ENCODE peak calls at places on chromosome 1, in five cellular contexts. H is HFF-Myc, V is AG10803, S is GM12864, A is psoas muscle. P is an unnamed sample.

GRCh38 chr1:201461193-201461657 is 7.8 kb downstream of the PHLDA3 start:
- DNase-seq in H (peak), V (peak), S (no peak), A (peak), P (no peak)

GRCh38 chr1:116586741-116587143 is 15.9 kb upstream of the CD58 start:
- DNase-seq in H (peak), V (no peak), S (no peak), A (no peak), P (no peak)

GRCh38 chr1:9494936-9495758 is 44.1 kb upstream of the SLC25A33 start:
- DNase-seq in H (no peak), V (peak), S (peak), A (peak), P (peak)

GRCh38 chr1:90402893-90403849 is 313.9 kb downstream of the BARHL2 start:
- DNase-seq in H (peak), V (peak), S (no peak), A (no peak), P (no peak)

GRCh38 chr1:111585461-111586100 is 34.0 kb upstream of the RAP1A start:
- DNase-seq in H (no peak), V (no peak), S (no peak), A (no peak), P (no peak)

GRCh38 chr1:15455522-15455921 is 1.0 kb upstream of the CELA2A start:
- DNase-seq in H (no peak), V (peak), S (peak), A (no peak), P (no peak)

GRCh38 chr1:159827102-159827490 is 423 bp downstream of the SLAMF8 start:
- DNase-seq in H (no peak), V (no peak), S (no peak), A (no peak), P (no peak)

GRCh38 chr1:41328011-41328615 is 33.1 kb upstream of the FOXO6 start:
- DNase-seq in H (no peak), V (no peak), S (no peak), A (no peak), P (no peak)

GRCh38 chr1:72649211-72649888 is 367.0 kb upstream of the NEGR1 start:
- DNase-seq in H (no peak), V (no peak), S (no peak), A (peak), P (no peak)

GRCh38 chr1:14441302-14441741 is 157.2 kb upstream of the KAZN start:
- DNase-seq in H (peak), V (peak), S (no peak), A (no peak), P (no peak)

GRCh38 chr1:240608707-240609106 is 3.2 kb downstream of the GREM2 start:
- DNase-seq in H (no peak), V (no peak), S (no peak), A (no peak), P (no peak)

GRCh38 chr1:115067460-115067859 is 21.8 kb downstream of the TSPAN2 start:
- DNase-seq in H (no peak), V (peak), S (no peak), A (no peak), P (no peak)

GRCh38 chr1:201385299-201385891 is 7.9 kb upstream of the TNNT2 start:
- DNase-seq in H (no peak), V (peak), S (no peak), A (peak), P (peak)

GRCh38 chr1:117537291-117537920 is 68.4 kb upstream of the TENT5C start:
- DNase-seq in H (no peak), V (no peak), S (no peak), A (no peak), P (no peak)

GRCh38 chr1:227174136-227174535 is 144.2 kb downstream of the CDC42BPA start:
- DNase-seq in H (no peak), V (peak), S (no peak), A (no peak), P (no peak)

GRCh38 chr1:24418898-24419628 is 3.5 kb downstream of the NIPAL3 start:
- DNase-seq in H (no peak), V (peak), S (no peak), A (no peak), P (no peak)

GRCh38 chr1:233240839-233241682 is 54.5 kb downstream of the PCNX2 start:
- DNase-seq in H (no peak), V (peak), S (no peak), A (peak), P (peak)

GRCh38 chr1:4150262-4150661 is 250.2 kb upstream of the C1orf174 start:
- DNase-seq in H (no peak), V (no peak), S (no peak), A (no peak), P (no peak)

GRCh38 chr1:3803905-3804626 is 7.8 kb upstream of the LRRC47 start:
- DNase-seq in H (no peak), V (no peak), S (no peak), A (no peak), P (no peak)

GRCh38 chr1:7899741-7900140 is 40.9 kb downstream of the TNFRSF9 start:
- DNase-seq in H (no peak), V (peak), S (no peak), A (no peak), P (no peak)

GRCh38 chr1:16248603-16249534 is 11.9 kb upstream of the CPLANE2 start:
- DNase-seq in H (peak), V (peak), S (no peak), A (peak), P (peak)

GRCh38 chr1:57485643-57486042 is 61.8 kb upstream of the DAB1 start:
- DNase-seq in H (no peak), V (peak), S (no peak), A (no peak), P (no peak)

GRCh38 chr1:57489342-57490036 is 65.6 kb upstream of the DAB1 start:
- DNase-seq in H (peak), V (peak), S (no peak), A (no peak), P (no peak)

GRCh38 chr1:57483954-57484353 is 60.1 kb upstream of the DAB1 start:
- DNase-seq in H (no peak), V (no peak), S (no peak), A (no peak), P (no peak)
- TF ChIP-seq CTCF in H (no peak), V (no peak), S (no peak), A (no peak), P (no peak)

GRCh38 chr1:247287460-247287859 is 31.6 kb downstream of the VN1R5 start:
- DNase-seq in H (no peak), V (no peak), S (no peak), A (no peak), P (no peak)
- TF ChIP-seq CTCF in H (no peak), V (no peak), S (no peak), A (no peak), P (no peak)

GRCh38 chr1:224434447-224435317 is at the start of gene WDR26:
- DNase-seq in H (no peak), V (peak), S (peak), A (peak), P (peak)
- TF ChIP-seq CTCF in H (no peak), V (peak), S (peak), A (no peak), P (no peak)

DNA sequence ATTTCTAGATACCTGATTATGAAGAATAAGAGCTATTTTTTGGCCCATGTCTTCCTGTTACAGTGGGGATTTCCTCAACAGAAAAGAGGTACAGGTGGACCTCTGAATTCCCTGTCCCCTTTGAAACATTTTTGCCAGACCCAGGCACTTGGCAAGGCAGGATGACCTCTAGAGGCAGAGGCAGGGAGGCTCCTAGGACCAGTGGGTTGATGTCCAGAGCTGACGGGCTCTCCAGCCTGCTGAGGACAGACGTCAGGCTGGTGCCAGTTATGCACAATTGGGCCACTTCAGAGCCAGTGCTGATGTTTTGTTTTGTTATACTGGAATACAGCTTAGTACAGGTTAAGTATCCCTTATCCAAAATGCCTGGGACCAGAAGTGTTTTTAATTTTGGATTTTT is 18.5 kb upstream of the A3GALT2 start:
- DNase-seq in H (no peak), V (no peak), S (no peak), A (peak), P (no peak)
- TF ChIP-seq CTCF in H (peak), V (peak), S (no peak), A (peak), P (no peak)

GRCh38 chr1:204828352-204828850 is 42.3 kb upstream of the NFASC start:
- DNase-seq in H (no peak), V (peak), S (no peak), A (peak), P (no peak)

GRCh38 chr1:204829133-204829532 is 41.5 kb upstream of the NFASC start:
- DNase-seq in H (no peak), V (no peak), S (no peak), A (no peak), P (no peak)

GRCh38 chr1:204830671-204831585 is 39.7 kb upstream of the NFASC start:
- DNase-seq in H (no peak), V (no peak), S (no peak), A (no peak), P (no peak)

GRCh38 chr1:204821924-204822323 is 48.7 kb upstream of the NFASC start:
- DNase-seq in H (no peak), V (no peak), S (no peak), A (no peak), P (no peak)

GRCh38 chr1:204826970-204827369 is 43.7 kb upstream of the NFASC start:
- DNase-seq in H (no peak), V (peak), S (no peak), A (no peak), P (peak)
- TF ChIP-seq CTCF in H (peak), V (peak), S (peak), A (no peak), P (no peak)

DNA sequence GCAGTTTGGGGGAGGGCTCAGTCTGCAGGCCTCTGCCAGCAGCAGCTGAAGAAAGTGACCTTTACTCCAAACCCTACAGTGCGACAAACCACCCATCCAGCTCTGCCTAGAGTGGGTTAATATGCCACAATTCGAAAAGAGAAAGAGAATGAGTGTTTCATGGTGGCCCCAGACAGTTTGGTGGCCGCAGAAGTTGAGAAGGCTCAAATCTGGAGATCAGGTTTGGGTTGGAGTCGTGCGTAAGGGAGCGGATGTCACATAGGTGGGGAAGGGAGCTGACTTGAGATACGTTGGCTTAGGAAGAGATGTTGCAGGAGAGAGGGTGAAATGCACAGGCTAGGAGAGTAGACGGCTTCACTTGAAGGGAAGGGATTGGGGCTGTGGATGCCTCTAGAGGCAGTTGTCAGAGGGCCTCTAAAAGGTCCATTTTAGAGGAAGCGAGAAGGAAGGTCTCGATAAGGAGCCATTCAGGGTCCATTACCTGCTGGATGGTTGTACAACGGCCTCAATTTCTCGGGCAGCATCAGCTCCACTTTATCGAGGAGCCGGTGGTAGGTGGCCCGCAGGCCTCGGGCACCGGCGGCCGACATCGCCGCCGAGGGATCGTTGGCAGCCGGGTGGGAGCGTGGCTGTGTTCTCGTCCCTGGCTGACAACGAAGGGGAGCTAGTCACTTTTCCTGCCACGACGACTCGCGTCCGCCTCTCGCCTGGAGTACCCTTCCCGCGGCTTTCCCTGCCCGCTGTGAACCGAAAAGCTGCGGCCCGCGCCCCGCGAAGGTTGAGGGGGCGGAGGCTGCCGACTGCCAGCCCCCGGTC is 1.0 kb upstream of the DCAF6 start:
- DNase-seq in H (no peak), V (peak), S (peak), A (no peak), P (peak)
- TF ChIP-seq CTCF in H (no peak), V (no peak), S (no peak), A (no peak), P (no peak)

GRCh38 chr1:165612062-165612461 is 19.0 kb upstream of the MGST3 start:
- DNase-seq in H (no peak), V (no peak), S (no peak), A (no peak), P (no peak)
- TF ChIP-seq CTCF in H (no peak), V (no peak), S (no peak), A (no peak), P (no peak)

P was measured in GM10248.